ENCODE peak calls at places on chromosomes 3 and 15, in ten cellular contexts. S is naive thymus-derived CD8-positive, alpha-beta T cell; I is HT-29; G is anterior cingulate cortex; D is NCI-H2081; E is activated T-cell treated with anti-CD3 and anti-CD28 coated beads, Interleukin-2, amount 50 U/mL, for 48 hours; N is stimulated activated naive CD4-positive, alpha-beta T cell; J is LoVo; T is activated CD4-positive, alpha-beta memory T cell treated with anti-CD3 and anti-CD28 coated beads, Interleukin-2, amount 10 ng/mL, durations not matched to agents 7 days and 5 days; P is Ammon's horn. C is an unnamed sample.

GRCh38 chr3:152277198-152277597 is 8.5 kb downstream of the MBNL1 start:
- DNase-seq in S (no peak), I (no peak), G (no peak), D (no peak), E (no peak), N (no peak), J (no peak), T (no peak), P (no peak), C (no peak)

GRCh38 chr3:18730491-18730890 is 305.4 kb upstream of the SATB1 start:
- DNase-seq in S (no peak), I (no peak), G (no peak), D (no peak), E (no peak), N (no peak), J (no peak), T (no peak), P (no peak), C (no peak)

GRCh38 chr15:44450172-44450571 is 22.7 kb downstream of the CTDSPL2 start:
- DNase-seq in S (no peak), I (no peak), G (no peak), D (no peak), E (no peak), N (no peak), J (no peak), T (no peak), P (no peak), C (no peak)

GRCh38 chr3:149820183-149820582 is 7.2 kb downstream of the RNF13 start:
- DNase-seq in S (no peak), I (no peak), G (no peak), D (no peak), E (no peak), N (no peak), J (peak), T (no peak), P (no peak), C (no peak)

GRCh38 chr3:109921509-109921908 is 584.2 kb upstream of the DPPA4 start:
- DNase-seq in S (no peak), I (no peak), G (no peak), D (no peak), E (no peak), N (no peak), J (no peak), T (no peak), P (no peak), C (no peak)

GRCh38 chr3:125057186-125057850 is 1.5 kb upstream of the HEG1 start:
- DNase-seq in S (no peak), I (no peak), G (no peak), D (no peak), E (no peak), N (no peak), J (no peak), T (no peak), P (no peak), C (no peak)

GRCh38 chr3:52973806-52974205 is 72.1 kb downstream of the SFMBT1 start:
- DNase-seq in S (no peak), I (no peak), G (no peak), D (no peak), E (no peak), N (no peak), J (no peak), T (no peak), P (no peak), C (no peak)

GRCh38 chr3:108180214-108180613 is 42.0 kb downstream of the IFT57 start:
- DNase-seq in S (no peak), I (no peak), G (no peak), D (peak), E (no peak), N (no peak), J (no peak), T (no peak), P (no peak), C (no peak)

GRCh38 chr3:12508316-12508715 is 24.0 kb downstream of the TSEN2 start:
- DNase-seq in S (no peak), I (no peak), G (no peak), D (no peak), E (no peak), N (no peak), J (no peak), T (no peak), P (no peak), C (no peak)

GRCh38 chr15:52252781-52253180 is 42.8 kb downstream of the MYO5C start:
- DNase-seq in S (no peak), I (peak), G (no peak), D (no peak), E (peak), N (no peak), J (peak), T (no peak), P (no peak), C (no peak)

GRCh38 chr3:39068556-39068955 is 16.7 kb downstream of the WDR48 start:
- DNase-seq in S (no peak), I (no peak), G (no peak), D (no peak), E (no peak), N (no peak), J (no peak), T (no peak), P (no peak), C (no peak)

GRCh38 chr3:56772926-56773587 is 28.7 kb downstream of the ARHGEF3 start:
- DNase-seq in S (no peak), I (no peak), G (no peak), D (no peak), E (no peak), N (no peak), J (no peak), T (no peak), P (no peak), C (no peak)

GRCh38 chr3:110138966-110139555 is 801.7 kb upstream of the DPPA4 start:
- DNase-seq in S (no peak), I (no peak), G (no peak), D (no peak), E (no peak), N (no peak), J (no peak), T (no peak), P (no peak), C (no peak)

C was measured in kidney.